ENCODE peak calls at places on chromosomes 5 and 9, in six cellular contexts. T is CD4-positive, alpha-beta memory T cell; Q is cardiac fibroblast; C is AG09309; F is AG04450; S is CD8-positive, alpha-beta T cell. L is an unnamed sample.
A peak's percentile ranks its signal among the peaks of the same experiment; 100 is the strongest.

GRCh38 chr5:59640411-59640810 is 253.1 kb downstream of the PDE4D start:
- DNase-seq in Q (peak; percentile 28), S (no peak), F (no peak), T (no peak), C (no peak), L (no peak)

GRCh38 chr5:39158127-39158593 is 61.2 kb downstream of the FYB1 start:
- DNase-seq in C (no peak), Q (peak; percentile 76), F (no peak), S (no peak), T (no peak), L (peak; percentile 64)

GRCh38 chr9:116417464-116417863 is 263.9 kb downstream of the PAPPA start:
- DNase-seq in C (no peak), T (no peak), S (no peak), Q (no peak), F (no peak), L (no peak)

GRCh38 chr5:1883925-1884637 is 1.4 kb upstream of the IRX4 start:
- DNase-seq in S (no peak), F (no peak), T (no peak), C (no peak), Q (no peak), L (no peak)

GRCh38 chr9:129584136-129584535 is 36.8 kb downstream of the C9orf50 start:
- DNase-seq in Q (peak; percentile 93), S (peak; percentile 71), F (peak; percentile 63), C (no peak), T (peak; percentile 60), L (peak; percentile 77)

GRCh38 chr9:121741198-121741918 is 89.9 kb downstream of the DAB2IP start:
- DNase-seq in S (no peak), T (no peak), C (no peak), F (no peak), Q (no peak), L (no peak)

GRCh38 chr9:109972026-109973005 is 192.3 kb downstream of the PALM2AKAP2 start:
- DNase-seq in F (no peak), Q (no peak), S (no peak), T (no peak), C (no peak), L (no peak)

GRCh38 chr5:18799482-18800128 is 1165.3 kb downstream of the TAF11L14 start:
- DNase-seq in S (no peak), C (no peak), Q (no peak), F (no peak), T (no peak), L (no peak)

GRCh38 chr9:137902646-137903045 is 25.1 kb downstream of the CACNA1B start:
- DNase-seq in F (no peak), T (no peak), S (no peak), Q (no peak), C (no peak), L (no peak)

GRCh38 chr5:180046656-180047055 is 24.9 kb downstream of the RNF130 start:
- DNase-seq in C (no peak), T (no peak), Q (no peak), F (no peak), S (no peak), L (no peak)

GRCh38 chr9:15096959-15097358 is 186.7 kb upstream of the FREM1 start:
- DNase-seq in S (no peak), C (no peak), F (no peak), T (no peak), Q (no peak), L (no peak)

DNA sequence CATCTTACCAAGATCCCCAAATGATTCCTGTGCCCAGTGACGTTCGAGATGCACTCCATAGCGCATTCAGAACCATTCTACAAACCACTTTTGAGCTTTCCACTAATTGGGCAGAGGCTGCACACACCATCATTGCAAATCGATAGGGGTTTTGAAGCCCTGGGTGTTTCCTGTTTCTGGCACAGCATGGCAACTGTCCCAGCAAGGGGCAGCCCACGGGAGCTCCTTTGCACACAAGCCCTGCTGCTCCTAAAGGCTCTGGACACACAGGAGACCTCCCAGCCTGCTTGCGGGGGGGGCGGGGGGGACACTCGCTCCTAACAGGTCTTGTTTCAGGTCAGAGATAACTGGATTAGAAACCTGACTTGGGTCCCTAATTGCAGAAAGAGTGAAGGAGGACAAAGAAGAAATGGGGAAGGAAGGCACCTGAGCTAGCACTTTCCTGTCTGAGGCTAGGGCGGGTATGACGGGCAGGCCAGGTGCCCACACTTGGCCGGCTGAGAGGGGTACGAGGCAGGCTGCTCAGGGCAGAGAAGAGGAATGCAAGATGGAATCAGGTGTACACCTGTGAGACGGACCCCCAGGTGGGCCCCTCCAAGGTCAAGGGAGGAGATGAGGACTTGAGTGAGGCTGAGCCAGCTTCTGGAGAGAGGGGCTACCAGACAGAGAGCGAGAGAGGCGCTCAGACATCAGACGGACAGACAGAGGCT is 828 bp downstream of the FBP1 start:
- DNase-seq in F (no peak), T (no peak), C (no peak), S (no peak), Q (no peak), L (no peak)
- H3K4me3 ChIP-seq in F (no peak overlapping the region), T (peak overlapping the region; percentile 69), C (no peak overlapping the region), S (peak overlapping the region; percentile 79), Q (no peak overlapping the region), L (peak overlapping the region; percentile 52)

DNA sequence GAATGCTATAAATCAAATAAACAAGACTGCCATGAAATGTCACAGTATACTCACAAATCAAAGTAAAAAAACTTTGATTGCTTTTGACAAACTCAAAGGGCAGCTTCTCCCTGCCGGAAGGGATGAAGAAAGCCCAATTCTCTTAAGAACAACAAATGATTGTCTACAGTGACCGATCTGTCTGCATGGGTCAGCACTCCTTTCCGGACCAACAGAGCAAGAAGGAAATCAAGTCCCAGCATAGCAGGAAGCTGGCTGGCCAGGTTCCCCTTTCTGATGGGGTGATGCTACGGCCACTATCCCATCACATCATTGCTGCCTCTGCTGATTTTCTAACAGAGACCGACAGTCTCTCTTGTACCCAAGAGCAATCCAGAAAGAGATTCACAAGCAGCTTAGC is 711 bp downstream of the C1QTNF3 start:
- DNase-seq in S (no peak), F (no peak), Q (no peak), T (no peak), C (no peak), L (peak; percentile 73)
- H3K4me3 ChIP-seq in S (no peak overlapping the region), F (no peak overlapping the region), Q (no peak overlapping the region), T (no peak overlapping the region), C (no peak overlapping the region), L (no peak overlapping the region)

GRCh38 chr5:172667786-172668735 is 27.0 kb downstream of the NEURL1B start:
- DNase-seq in S (no peak), F (no peak), C (no peak), T (no peak), Q (no peak), L (peak; percentile 57)
- H3K4me3 ChIP-seq in S (no peak overlapping the region), F (no peak overlapping the region), C (no peak overlapping the region), T (no peak overlapping the region), Q (no peak overlapping the region), L (no peak overlapping the region)

DNA sequence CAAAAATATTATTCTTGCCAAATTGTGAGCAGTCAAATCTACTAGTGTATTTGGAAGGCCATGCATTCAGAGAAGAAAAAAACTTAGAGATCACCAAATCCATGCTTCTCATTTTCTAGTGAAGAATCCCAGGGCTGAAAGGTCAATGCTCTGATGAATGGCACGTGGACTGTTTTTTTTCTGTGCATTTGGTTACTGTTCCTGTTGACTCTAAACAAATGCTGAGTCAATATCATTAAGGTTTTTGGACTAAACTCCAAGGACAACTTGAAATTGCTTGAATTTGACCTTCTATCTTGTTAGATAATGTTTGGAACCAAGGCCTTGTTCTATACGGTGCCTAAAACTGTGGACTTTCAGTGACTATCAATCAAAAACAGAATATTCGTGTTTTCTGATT is 142.2 kb downstream of the OSTF1 start:
- DNase-seq in F (no peak), T (no peak), S (no peak), Q (no peak), C (no peak), L (no peak)
- H3K4me3 ChIP-seq in F (no peak overlapping the region), T (no peak overlapping the region), S (no peak overlapping the region), Q (no peak overlapping the region), C (no peak overlapping the region), L (no peak overlapping the region)

GRCh38 chr9:101536938-101537337 is 3.3 kb downstream of the RNF20 start:
- DNase-seq in S (no peak), T (no peak), Q (peak; percentile 48), C (no peak), F (no peak), L (no peak)
- H3K4me3 ChIP-seq in S (no peak overlapping the region), T (no peak overlapping the region), Q (no peak overlapping the region), C (no peak overlapping the region), F (no peak overlapping the region), L (no peak overlapping the region)

DNA sequence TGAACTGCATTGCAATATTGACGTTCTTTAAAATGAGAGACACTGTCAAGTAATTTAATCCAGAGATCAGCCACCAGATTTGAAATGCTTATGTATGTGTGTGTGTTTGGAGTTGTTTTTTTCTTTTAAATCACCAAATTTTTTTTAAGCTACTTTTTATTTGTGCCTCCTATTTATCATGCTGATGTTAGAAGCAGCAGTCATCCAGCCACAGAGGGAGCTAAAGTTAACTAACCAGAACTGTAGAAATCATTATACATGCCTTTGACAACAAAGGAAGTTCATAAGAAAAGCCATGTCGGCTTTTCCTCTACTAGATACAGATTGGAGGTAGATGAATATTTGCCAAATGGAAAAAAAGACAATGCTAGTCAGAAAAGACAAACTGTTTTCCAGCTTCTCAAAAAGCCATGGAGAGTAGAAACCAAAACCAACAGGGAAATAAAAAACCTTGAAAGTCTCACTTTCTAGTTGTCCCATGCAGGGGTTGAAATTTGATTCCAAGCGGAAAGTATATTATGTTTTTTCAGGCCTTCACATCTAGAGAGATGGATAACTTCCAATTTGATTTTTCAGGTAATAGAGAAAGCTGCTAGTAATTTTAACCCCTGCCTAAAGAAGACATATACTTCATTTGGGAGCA is 4.5 kb downstream of the PURA start:
- DNase-seq in S (no peak), Q (peak; percentile 19), F (no peak), T (no peak), C (no peak), L (no peak)
- H3K4me3 ChIP-seq in S (no peak overlapping the region), Q (no peak overlapping the region), F (no peak overlapping the region), T (no peak overlapping the region), C (no peak overlapping the region), L (no peak overlapping the region)

GRCh38 chr5:5494489-5495402 is 72.3 kb downstream of the ICE1 start:
- DNase-seq in F (no peak), T (peak; percentile 85), Q (peak; percentile 51), S (peak; percentile 84), C (no peak), L (peak; percentile 82)
- H3K4me3 ChIP-seq in F (peak overlapping the region; percentile 38), T (no peak overlapping the region), Q (peak overlapping the region; percentile 22), S (peak overlapping the region; percentile 23), C (no peak overlapping the region), L (peak overlapping the region; percentile 42)

GRCh38 chr5:81752644-81752963 is 1.7 kb upstream of the SSBP2 start:
- DNase-seq in S (no peak), Q (no peak), C (no peak), F (no peak), T (no peak), L (no peak)

GRCh38 chr5:81751009-81751835 is at the start of gene SSBP2:
- DNase-seq in F (peak; percentile 98), C (peak; percentile 96), T (peak; percentile 99), S (peak; percentile 100), Q (peak; percentile 99), L (peak; percentile 99)

GRCh38 chr5:81753429-81753828 is 2.5 kb upstream of the SSBP2 start:
- DNase-seq in T (no peak), C (no peak), Q (no peak), S (no peak), F (no peak), L (no peak)

GRCh38 chr5:81750308-81751008 is 439 bp downstream of the SSBP2 start:
- DNase-seq in F (no peak), S (peak; percentile 60), T (peak; percentile 47), Q (no peak), C (no peak), L (no peak)

GRCh38 chr5:81751836-81752643 is 1.1 kb upstream of the SSBP2 start:
- DNase-seq in F (no peak), S (no peak), C (no peak), Q (no peak), T (no peak), L (peak; percentile 80)
- H3K4me3 ChIP-seq in F (peak overlapping the region; percentile 55), S (peak overlapping the region; percentile 76), C (peak overlapping the region; percentile 51), Q (peak overlapping the region; percentile 47), T (peak overlapping the region; percentile 68), L (peak overlapping the region; percentile 99)